ENCODE peak calls at places on chromosomes 5 and 9, in six cellular contexts. K, J, H, T, F and O are unnamed samples.
A peak's percentile ranks its signal among the peaks of the same experiment; 100 is the strongest.

GRCh38 chr5:128213340-128213739 is 129.8 kb downstream of the SLC12A2 start:
- DNase-seq in K (peak; percentile 83), J (peak; percentile 24), H (peak; percentile 69), T (no peak), F (peak; percentile 47), O (no peak)

GRCh38 chr9:126689027-126689825 is 75.5 kb downstream of the LMX1B start:
- DNase-seq in K (no peak), J (no peak), H (no peak), T (no peak), F (no peak), O (no peak)

GRCh38 chr5:56463944-56464571 is 230.9 kb upstream of the ANKRD55 start:
- DNase-seq in K (no peak), J (no peak), H (no peak), T (no peak), F (no peak), O (no peak)

GRCh38 chr5:179668404-179668803 is 12.4 kb downstream of the CBY3 start:
- DNase-seq in K (peak; percentile 93), J (peak; percentile 47), H (peak; percentile 64), T (no peak), F (peak; percentile 27), O (no peak)

GRCh38 chr9:121278535-121279169 is 10.7 kb downstream of the GSN start:
- DNase-seq in K (peak; percentile 81), J (no peak), H (peak; percentile 76), T (peak; percentile 94), F (peak; percentile 75), O (peak; percentile 72)

GRCh38 chr9:89603629-89604462 is 966 bp upstream of the GADD45G start:
- DNase-seq in K (peak; percentile 92), J (peak; percentile 45), H (peak; percentile 90), T (peak; percentile 88), F (peak; percentile 77), O (peak; percentile 84)

GRCh38 chr5:96664669-96665068 is 2.5 kb downstream of the CAST start:
- DNase-seq in K (no peak), J (no peak), H (no peak), T (no peak), F (no peak), O (no peak)

GRCh38 chr5:120684213-120684612 is 220.1 kb downstream of the PRR16 start:
- DNase-seq in K (no peak), J (no peak), H (no peak), T (no peak), F (no peak), O (no peak)

GRCh38 chr5:140225396-140225795 is 50.4 kb downstream of the CYSTM1 start:
- DNase-seq in K (no peak), J (no peak), H (no peak), T (no peak), F (no peak), O (no peak)

GRCh38 chr9:2809692-2810423 is 34.0 kb downstream of the PUM3 start:
- DNase-seq in K (peak; percentile 78), J (peak; percentile 50), H (peak; percentile 46), T (no peak), F (no peak), O (no peak)

GRCh38 chr9:14652729-14653377 is 40.4 kb downstream of the ZDHHC21 start:
- DNase-seq in K (no peak), J (no peak), H (no peak), T (no peak), F (no peak), O (no peak)

GRCh38 chr9:104774831-104775573 is 11.1 kb downstream of the NIPSNAP3B start:
- DNase-seq in K (no peak), J (no peak), H (peak; percentile 72), T (no peak), F (peak; percentile 43), O (no peak)

GRCh38 chr5:152674403-152674802 is 269.3 kb upstream of the NMUR2 start:
- DNase-seq in K (no peak), J (no peak), H (no peak), T (no peak), F (no peak), O (no peak)

GRCh38 chr9:133716564-133717112 is 21.5 kb downstream of the SARDH start:
- DNase-seq in K (no peak), J (no peak), H (no peak), T (peak; percentile 66), F (no peak), O (no peak)

GRCh38 chr5:168123853-168124528 is 167.5 kb upstream of the WWC1 start:
- DNase-seq in K (no peak), J (no peak), H (no peak), T (no peak), F (no peak), O (no peak)

GRCh38 chr9:2337131-2337530 is 284.5 kb upstream of the VLDLR start:
- DNase-seq in K (no peak), J (no peak), H (no peak), T (no peak), F (no peak), O (no peak)

GRCh38 chr9:6757988-6758417 is 230 bp downstream of the KDM4C start:
- DNase-seq in K (peak; percentile 99), J (no peak), H (peak; percentile 96), T (no peak), F (no peak), O (no peak)

GRCh38 chr9:137534256-137535119 is 15.7 kb downstream of the PNPLA7 start:
- DNase-seq in K (peak; percentile 72), J (peak; percentile 73), H (peak; percentile 60), T (no peak), F (no peak), O (peak; percentile 62)

GRCh38 chr5:20030125-20030524 is 42.1 kb upstream of the CDH18 start:
- DNase-seq in K (no peak), J (no peak), H (no peak), T (no peak), F (no peak), O (no peak)

GRCh38 chr5:127031147-127031862 is 947 bp upstream of the MARCHF3 start:
- DNase-seq in K (peak; percentile 70), J (peak; percentile 9), H (peak; percentile 27), T (no peak), F (no peak), O (peak; percentile 61)

GRCh38 chr5:96940586-96940985 is 4.7 kb downstream of the LNPEP start:
- DNase-seq in K (no peak), J (no peak), H (no peak), T (no peak), F (no peak), O (no peak)

GRCh38 chr9:129613520-129614175 is 7.3 kb downstream of the C9orf50 start:
- DNase-seq in K (no peak), J (no peak), H (no peak), T (peak; percentile 78), F (no peak), O (no peak)

GRCh38 chr9:32340401-32340800 is 44.0 kb upstream of the ACO1 start:
- DNase-seq in K (no peak), J (no peak), H (no peak), T (no peak), F (no peak), O (no peak)

GRCh38 chr5:180799194-180799593 is 3.4 kb downstream of the MGAT1 start:
- DNase-seq in K (peak; percentile 90), J (no peak), H (no peak), T (peak; percentile 54), F (no peak), O (no peak)
- TF ChIP-seq CTCF in K (peak; percentile 81), J (peak; percentile 22), H (no peak), T (no peak), F (peak; percentile 40), O (peak; percentile 29)

GRCh38 chr5:18920966-18921365 is 1067.0 kb downstream of the CDH18 start:
- DNase-seq in K (no peak), J (no peak), H (no peak), T (no peak), F (no peak), O (no peak)
- H3K27ac ChIP-seq in K (no peak overlapping the region), J (no peak overlapping the region), H (no peak overlapping the region), T (no peak overlapping the region), F (no peak overlapping the region), O (no peak overlapping the region)

DNA sequence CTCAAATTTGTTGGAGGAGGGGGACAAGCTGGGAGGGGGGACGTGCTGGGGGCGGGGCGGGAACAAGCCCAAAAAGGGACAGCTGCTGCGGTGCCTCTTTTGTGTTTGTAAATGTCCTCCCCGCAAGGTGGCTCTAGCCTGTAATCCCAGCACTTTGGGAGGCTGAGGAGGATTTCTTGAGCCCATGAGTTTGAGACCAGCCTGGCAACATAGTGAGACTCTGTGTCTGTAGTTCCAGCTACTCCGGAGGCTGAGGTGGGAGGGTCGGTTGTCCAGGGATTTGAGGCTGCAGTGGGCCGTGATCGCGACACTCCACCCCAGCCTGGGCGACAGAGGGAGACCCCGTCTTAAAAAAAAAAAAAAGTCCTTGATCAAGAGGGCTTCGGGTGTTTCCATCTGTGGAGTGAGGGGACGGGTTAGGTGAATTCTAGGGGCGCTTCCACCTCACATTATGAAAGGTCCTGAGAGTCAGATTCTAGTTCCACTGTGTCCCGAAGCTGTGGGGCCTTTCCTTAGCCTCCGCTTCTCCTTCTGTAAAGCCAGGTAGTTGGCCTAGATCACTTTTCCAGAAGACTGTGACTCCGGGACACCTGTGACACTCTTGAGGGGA is 779 bp upstream of the CTNNA1 start:
- DNase-seq in K (peak; percentile 86), J (peak; percentile 57), H (peak; percentile 38), T (peak; percentile 68), F (peak; percentile 23), O (no peak)
- TF ChIP-seq CTCF in K (peak; percentile 63), J (peak; percentile 23), H (no peak), T (no peak), F (peak; percentile 21), O (no peak)

GRCh38 chr5:122126177-122126701 is 3.1 kb upstream of the ZNF474 start:
- DNase-seq in K (no peak), J (no peak), H (no peak), T (no peak), F (no peak), O (no peak)
- H3K27ac ChIP-seq in K (no peak overlapping the region), J (no peak overlapping the region), H (no peak overlapping the region), T (peak overlapping the region; percentile 76), F (no peak overlapping the region), O (no peak overlapping the region)

DNA sequence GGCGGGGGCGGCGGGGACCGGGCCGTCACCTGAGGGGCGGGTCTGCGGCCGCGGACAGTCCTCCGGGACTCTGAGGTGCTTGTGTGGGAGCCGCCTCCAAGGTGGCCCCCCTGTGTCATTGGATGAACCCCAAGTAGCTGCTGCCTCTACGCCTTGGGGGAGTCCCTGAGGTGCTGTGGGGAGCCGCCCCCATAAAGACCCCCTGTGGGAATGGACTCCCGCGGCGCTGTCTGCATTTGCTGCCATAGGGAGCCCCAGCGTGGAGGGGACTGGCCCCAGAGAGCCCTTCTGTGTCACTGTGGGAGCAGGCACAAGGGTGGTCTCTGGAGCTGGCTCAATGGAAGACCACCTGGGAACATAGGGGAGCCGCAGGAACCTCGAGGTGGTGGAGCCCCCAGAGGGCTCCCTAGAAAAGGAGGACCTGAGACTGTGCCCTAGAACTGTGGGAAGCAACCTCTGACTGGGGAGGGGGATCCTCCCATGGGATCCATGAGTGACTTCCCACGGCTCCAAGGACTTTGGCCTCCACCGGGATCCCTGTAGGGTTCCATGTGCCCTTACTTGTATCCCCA is 412 bp downstream of the PHF24 start:
- DNase-seq in K (no peak), J (no peak), H (no peak), T (no peak), F (no peak), O (no peak)
- TF ChIP-seq CTCF in K (no peak), J (no peak), H (no peak), T (no peak), F (no peak), O (no peak)